ENCODE peak calls at places on chromosomes 7 and 10, in ten cellular contexts. One of them, this sample, is unnamed.

GRCh38 chr10:77539147-77539935 is 98.3 kb downstream of the KCNMA1 start:
- DNase-seq in NB4: no peak
- DNase-seq in neural progenitor cell: no peak
- DNase-seq in fibroblast of pulmonary artery: no peak
- DNase-seq in gastrocnemius medialis: no peak
- DNase-seq in heart right ventricle: no peak
- DNase-seq in IMR-90: no peak
- DNase-seq in brain microvascular endothelial cell: no peak
- DNase-seq in lower lobe of right lung: no peak
- DNase-seq in cardiac muscle cell: no peak
- DNase-seq in this sample: no peak

GRCh38 chr7:151702961-151703360 is 174.0 kb downstream of the PRKAG2 start:
- DNase-seq in NB4: no peak
- DNase-seq in neural progenitor cell: no peak
- DNase-seq in fibroblast of pulmonary artery: no peak
- DNase-seq in gastrocnemius medialis: no peak
- DNase-seq in heart right ventricle: no peak
- DNase-seq in IMR-90: no peak
- DNase-seq in brain microvascular endothelial cell: no peak
- DNase-seq in lower lobe of right lung: no peak
- DNase-seq in cardiac muscle cell: no peak
- DNase-seq in this sample: no peak

GRCh38 chr7:33853361-33854062 is 51.8 kb upstream of the BMPER start:
- DNase-seq in NB4: no peak
- DNase-seq in neural progenitor cell: no peak
- DNase-seq in fibroblast of pulmonary artery: peak; percentile 76
- DNase-seq in gastrocnemius medialis: no peak
- DNase-seq in heart right ventricle: no peak
- DNase-seq in IMR-90: peak; percentile 93
- DNase-seq in brain microvascular endothelial cell: peak; percentile 74
- DNase-seq in lower lobe of right lung: no peak
- DNase-seq in cardiac muscle cell: no peak
- DNase-seq in this sample: peak; percentile 95

GRCh38 chr7:37062019-37062418 is 337.7 kb upstream of the AOAH start:
- DNase-seq in NB4: no peak
- DNase-seq in neural progenitor cell: no peak
- DNase-seq in fibroblast of pulmonary artery: no peak
- DNase-seq in gastrocnemius medialis: no peak
- DNase-seq in heart right ventricle: no peak
- DNase-seq in IMR-90: peak; percentile 44
- DNase-seq in brain microvascular endothelial cell: no peak
- DNase-seq in lower lobe of right lung: no peak
- DNase-seq in cardiac muscle cell: no peak
- DNase-seq in this sample: no peak

GRCh38 chr7:28405662-28406061 is 6.7 kb upstream of the CREB5 start:
- DNase-seq in NB4: no peak
- DNase-seq in neural progenitor cell: no peak
- DNase-seq in fibroblast of pulmonary artery: peak; percentile 98
- DNase-seq in gastrocnemius medialis: peak; percentile 68
- DNase-seq in heart right ventricle: peak; percentile 84
- DNase-seq in IMR-90: peak; percentile 97
- DNase-seq in brain microvascular endothelial cell: peak; percentile 96
- DNase-seq in lower lobe of right lung: no peak
- DNase-seq in cardiac muscle cell: no peak
- DNase-seq in this sample: peak; percentile 82

GRCh38 chr10:128545216-128545615 is 419.0 kb upstream of the MKI67 start:
- DNase-seq in NB4: no peak
- DNase-seq in neural progenitor cell: no peak
- DNase-seq in fibroblast of pulmonary artery: no peak
- DNase-seq in gastrocnemius medialis: no peak
- DNase-seq in heart right ventricle: no peak
- DNase-seq in IMR-90: no peak
- DNase-seq in brain microvascular endothelial cell: no peak
- DNase-seq in lower lobe of right lung: no peak
- DNase-seq in cardiac muscle cell: no peak
- DNase-seq in this sample: no peak

GRCh38 chr7:20991544-20991943 is 204.9 kb upstream of the SP8 start:
- DNase-seq in NB4: no peak
- DNase-seq in neural progenitor cell: peak; percentile 5
- DNase-seq in fibroblast of pulmonary artery: no peak
- DNase-seq in gastrocnemius medialis: no peak
- DNase-seq in heart right ventricle: no peak
- DNase-seq in IMR-90: no peak
- DNase-seq in brain microvascular endothelial cell: no peak
- DNase-seq in lower lobe of right lung: no peak
- DNase-seq in cardiac muscle cell: no peak
- DNase-seq in this sample: no peak

GRCh38 chr10:116615199-116615776 is 5.5 kb upstream of the PNLIPRP2 start:
- DNase-seq in NB4: no peak
- DNase-seq in neural progenitor cell: no peak
- DNase-seq in fibroblast of pulmonary artery: no peak
- DNase-seq in gastrocnemius medialis: no peak
- DNase-seq in heart right ventricle: no peak
- DNase-seq in IMR-90: no peak
- DNase-seq in brain microvascular endothelial cell: no peak
- DNase-seq in lower lobe of right lung: no peak
- DNase-seq in cardiac muscle cell: no peak
- DNase-seq in this sample: no peak

GRCh38 chr7:102289051-102289450 is 2.4 kb downstream of the SH2B2 start:
- DNase-seq in NB4: no peak
- DNase-seq in neural progenitor cell: no peak
- DNase-seq in fibroblast of pulmonary artery: no peak
- DNase-seq in gastrocnemius medialis: no peak
- DNase-seq in heart right ventricle: no peak
- DNase-seq in IMR-90: no peak
- DNase-seq in brain microvascular endothelial cell: no peak
- DNase-seq in lower lobe of right lung: no peak
- DNase-seq in cardiac muscle cell: no peak
- DNase-seq in this sample: no peak

GRCh38 chr10:13924020-13924725 is 337.4 kb downstream of the PRPF18 start:
- DNase-seq in NB4: no peak
- DNase-seq in neural progenitor cell: no peak
- DNase-seq in fibroblast of pulmonary artery: peak; percentile 88
- DNase-seq in gastrocnemius medialis: peak; percentile 16
- DNase-seq in heart right ventricle: no peak
- DNase-seq in IMR-90: peak; percentile 96
- DNase-seq in brain microvascular endothelial cell: peak; percentile 91
- DNase-seq in lower lobe of right lung: no peak
- DNase-seq in cardiac muscle cell: no peak
- DNase-seq in this sample: peak; percentile 96

GRCh38 chr10:77565590-77566023 is 72.0 kb downstream of the KCNMA1 start:
- DNase-seq in NB4: no peak
- DNase-seq in neural progenitor cell: no peak
- DNase-seq in fibroblast of pulmonary artery: no peak
- DNase-seq in gastrocnemius medialis: no peak
- DNase-seq in heart right ventricle: no peak
- DNase-seq in IMR-90: no peak
- DNase-seq in brain microvascular endothelial cell: no peak
- DNase-seq in lower lobe of right lung: no peak
- DNase-seq in cardiac muscle cell: no peak
- DNase-seq in this sample: no peak

GRCh38 chr7:104206841-104207240 is 972 bp downstream of the ORC5 start:
- DNase-seq in NB4: peak; percentile 37
- DNase-seq in neural progenitor cell: no peak
- DNase-seq in fibroblast of pulmonary artery: no peak
- DNase-seq in gastrocnemius medialis: no peak
- DNase-seq in heart right ventricle: no peak
- DNase-seq in IMR-90: no peak
- DNase-seq in brain microvascular endothelial cell: no peak
- DNase-seq in lower lobe of right lung: no peak
- DNase-seq in cardiac muscle cell: no peak
- DNase-seq in this sample: no peak

GRCh38 chr10:31745612-31746376 is 182.8 kb downstream of the ARHGAP12 start:
- DNase-seq in NB4: peak; percentile 33
- DNase-seq in neural progenitor cell: no peak
- DNase-seq in fibroblast of pulmonary artery: peak; percentile 80
- DNase-seq in gastrocnemius medialis: no peak
- DNase-seq in heart right ventricle: no peak
- DNase-seq in IMR-90: peak; percentile 97
- DNase-seq in brain microvascular endothelial cell: peak; percentile 89
- DNase-seq in lower lobe of right lung: no peak
- DNase-seq in cardiac muscle cell: no peak
- DNase-seq in this sample: peak; percentile 96

GRCh38 chr10:7383442-7383841 is 27.4 kb downstream of the SFMBT2 start:
- DNase-seq in NB4: no peak
- DNase-seq in neural progenitor cell: no peak
- DNase-seq in fibroblast of pulmonary artery: no peak
- DNase-seq in gastrocnemius medialis: no peak
- DNase-seq in heart right ventricle: no peak
- DNase-seq in IMR-90: no peak
- DNase-seq in brain microvascular endothelial cell: no peak
- DNase-seq in lower lobe of right lung: no peak
- DNase-seq in cardiac muscle cell: no peak
- DNase-seq in this sample: no peak

GRCh38 chr7:46493196-46493595 is 572.1 kb upstream of the IGFBP3 start:
- DNase-seq in NB4: no peak
- DNase-seq in neural progenitor cell: no peak
- DNase-seq in fibroblast of pulmonary artery: no peak
- DNase-seq in gastrocnemius medialis: no peak
- DNase-seq in heart right ventricle: no peak
- DNase-seq in IMR-90: no peak
- DNase-seq in brain microvascular endothelial cell: no peak
- DNase-seq in lower lobe of right lung: no peak
- DNase-seq in cardiac muscle cell: no peak
- DNase-seq in this sample: no peak
- TF ChIP-seq CTCF in NB4: no peak
- TF ChIP-seq CTCF in neural progenitor cell: no peak
- TF ChIP-seq CTCF in fibroblast of pulmonary artery: no peak
- TF ChIP-seq CTCF in gastrocnemius medialis: no peak
- TF ChIP-seq CTCF in heart right ventricle: no peak
- TF ChIP-seq CTCF in IMR-90: no peak
- TF ChIP-seq CTCF in brain microvascular endothelial cell: peak; percentile 29
- TF ChIP-seq CTCF in lower lobe of right lung: no peak
- TF ChIP-seq CTCF in cardiac muscle cell: no peak
- TF ChIP-seq CTCF in this sample: no peak

DNA sequence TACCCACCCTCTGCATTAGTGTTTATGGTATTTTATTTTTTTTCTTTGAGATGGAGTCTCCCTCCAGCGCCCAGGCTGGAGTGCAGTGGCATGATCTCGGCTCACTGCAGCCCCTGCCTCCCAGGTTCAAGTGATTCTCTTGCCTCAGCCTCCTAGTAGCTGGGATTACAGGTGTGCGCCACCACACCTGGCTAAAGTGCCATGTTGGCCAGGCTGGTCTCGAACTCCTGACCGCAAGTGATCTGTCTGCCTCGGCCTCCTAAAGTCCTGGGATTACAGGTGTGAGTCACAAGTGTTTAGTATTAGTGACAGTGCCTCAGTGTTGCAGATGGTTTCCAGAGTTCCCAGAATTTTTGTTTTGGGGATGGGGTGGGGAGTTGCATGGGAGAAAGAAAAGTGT is 120.3 kb downstream of the NPY start:
- DNase-seq in NB4: no peak
- DNase-seq in neural progenitor cell: no peak
- DNase-seq in fibroblast of pulmonary artery: no peak
- DNase-seq in gastrocnemius medialis: no peak
- DNase-seq in heart right ventricle: no peak
- DNase-seq in IMR-90: no peak
- DNase-seq in brain microvascular endothelial cell: no peak
- DNase-seq in lower lobe of right lung: no peak
- DNase-seq in cardiac muscle cell: no peak
- DNase-seq in this sample: no peak
- H3K4me3 ChIP-seq in NB4: no peak overlapping the region
- H3K4me3 ChIP-seq in neural progenitor cell: no peak overlapping the region
- H3K4me3 ChIP-seq in fibroblast of pulmonary artery: no peak overlapping the region
- H3K4me3 ChIP-seq in gastrocnemius medialis: no peak overlapping the region
- H3K4me3 ChIP-seq in heart right ventricle: no peak overlapping the region
- H3K4me3 ChIP-seq in IMR-90: no peak overlapping the region
- H3K4me3 ChIP-seq in brain microvascular endothelial cell: no peak overlapping the region
- H3K4me3 ChIP-seq in lower lobe of right lung: no peak overlapping the region
- H3K4me3 ChIP-seq in cardiac muscle cell: no peak overlapping the region
- H3K4me3 ChIP-seq in this sample: no peak overlapping the region

GRCh38 chr7:75033064-75033463 is 40.5 kb downstream of the RCC1L start:
- DNase-seq in NB4: peak; percentile 33
- DNase-seq in neural progenitor cell: peak; percentile 42
- DNase-seq in fibroblast of pulmonary artery: no peak
- DNase-seq in gastrocnemius medialis: no peak
- DNase-seq in heart right ventricle: no peak
- DNase-seq in IMR-90: no peak
- DNase-seq in brain microvascular endothelial cell: no peak
- DNase-seq in lower lobe of right lung: no peak
- DNase-seq in cardiac muscle cell: peak; percentile 12
- DNase-seq in this sample: no peak
- TF ChIP-seq CTCF in NB4: peak; percentile 49
- TF ChIP-seq CTCF in neural progenitor cell: peak; percentile 50
- TF ChIP-seq CTCF in fibroblast of pulmonary artery: peak; percentile 28
- TF ChIP-seq CTCF in gastrocnemius medialis: no peak
- TF ChIP-seq CTCF in heart right ventricle: no peak
- TF ChIP-seq CTCF in IMR-90: no peak
- TF ChIP-seq CTCF in brain microvascular endothelial cell: peak; percentile 61
- TF ChIP-seq CTCF in lower lobe of right lung: no peak
- TF ChIP-seq CTCF in cardiac muscle cell: peak; percentile 34
- TF ChIP-seq CTCF in this sample: no peak

DNA sequence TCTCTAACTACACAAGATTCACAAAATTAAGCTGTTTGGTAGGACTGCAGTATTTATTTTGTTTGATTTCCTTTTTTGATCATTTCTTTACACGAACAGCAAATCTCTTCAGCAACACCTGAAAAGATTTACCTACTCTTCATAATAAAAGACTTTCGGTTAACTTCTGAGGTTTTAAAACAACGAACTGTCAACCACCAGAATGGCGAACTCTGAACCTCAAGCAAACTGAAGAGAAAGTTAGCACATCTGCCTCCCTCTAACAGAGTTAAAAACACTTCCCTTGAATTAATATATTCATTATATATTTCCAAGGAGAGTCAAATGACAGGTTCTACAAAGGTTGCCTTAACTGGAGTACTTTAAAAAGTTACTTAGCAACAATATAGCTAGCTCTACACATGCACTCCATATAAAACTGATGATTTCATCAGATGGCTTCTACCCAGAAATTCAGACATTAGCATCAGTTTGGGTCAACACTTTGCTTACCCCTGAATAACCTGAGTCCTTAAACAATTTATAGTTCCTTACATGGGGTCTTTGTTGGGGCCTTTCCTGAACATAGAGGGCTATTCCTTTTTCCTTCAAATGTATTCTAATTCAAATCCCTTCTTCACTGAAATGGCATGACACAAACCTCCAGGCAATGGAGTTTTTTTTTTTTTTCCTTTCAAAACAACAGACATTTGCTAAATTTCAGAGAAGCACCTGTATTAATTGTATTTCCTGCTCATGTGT is 118.3 kb downstream of the SEM1 start:
- DNase-seq in NB4: no peak
- DNase-seq in neural progenitor cell: no peak
- DNase-seq in fibroblast of pulmonary artery: no peak
- DNase-seq in gastrocnemius medialis: no peak
- DNase-seq in heart right ventricle: no peak
- DNase-seq in IMR-90: no peak
- DNase-seq in brain microvascular endothelial cell: no peak
- DNase-seq in lower lobe of right lung: no peak
- DNase-seq in cardiac muscle cell: no peak
- DNase-seq in this sample: no peak
- H3K4me3 ChIP-seq in NB4: no peak overlapping the region
- H3K4me3 ChIP-seq in neural progenitor cell: no peak overlapping the region
- H3K4me3 ChIP-seq in fibroblast of pulmonary artery: no peak overlapping the region
- H3K4me3 ChIP-seq in gastrocnemius medialis: no peak overlapping the region
- H3K4me3 ChIP-seq in heart right ventricle: no peak overlapping the region
- H3K4me3 ChIP-seq in IMR-90: no peak overlapping the region
- H3K4me3 ChIP-seq in brain microvascular endothelial cell: no peak overlapping the region
- H3K4me3 ChIP-seq in lower lobe of right lung: no peak overlapping the region
- H3K4me3 ChIP-seq in cardiac muscle cell: no peak overlapping the region
- H3K4me3 ChIP-seq in this sample: no peak overlapping the region

GRCh38 chr7:12685550-12685949 is 1.9 kb upstream of the ARL4A start:
- DNase-seq in NB4: peak; percentile 92
- DNase-seq in neural progenitor cell: peak; percentile 75
- DNase-seq in fibroblast of pulmonary artery: peak; percentile 74
- DNase-seq in gastrocnemius medialis: peak; percentile 17
- DNase-seq in heart right ventricle: peak; percentile 36
- DNase-seq in IMR-90: peak; percentile 33
- DNase-seq in brain microvascular endothelial cell: peak; percentile 39
- DNase-seq in lower lobe of right lung: no peak
- DNase-seq in cardiac muscle cell: peak; percentile 29
- DNase-seq in this sample: no peak
- TF ChIP-seq CTCF in NB4: peak; percentile 83
- TF ChIP-seq CTCF in neural progenitor cell: peak; percentile 65
- TF ChIP-seq CTCF in fibroblast of pulmonary artery: peak; percentile 67
- TF ChIP-seq CTCF in gastrocnemius medialis: peak; percentile 22
- TF ChIP-seq CTCF in heart right ventricle: no peak
- TF ChIP-seq CTCF in IMR-90: peak; percentile 42
- TF ChIP-seq CTCF in brain microvascular endothelial cell: peak; percentile 74
- TF ChIP-seq CTCF in lower lobe of right lung: peak; percentile 51
- TF ChIP-seq CTCF in cardiac muscle cell: peak; percentile 59
- TF ChIP-seq CTCF in this sample: peak; percentile 42